ENCODE peak calls at places on chromosomes 4 and X, in four cellular contexts. One of them, this sample, is unnamed.

GRCh38 chr4:107736924-107737448 is 17.0 kb upstream of the PAPSS1 start:
- DNase-seq in GM12878: no peak
- DNase-seq in CD4-positive, alpha-beta memory T cell: peak
- DNase-seq in adrenal gland: no peak
- DNase-seq in this sample: peak

GRCh38 chr4:120816385-120816784 is 106.1 kb downstream of the PRDM5 start:
- DNase-seq in CD4-positive, alpha-beta memory T cell: no peak
- DNase-seq in GM12878: no peak
- DNase-seq in adrenal gland: no peak
- DNase-seq in this sample: no peak

GRCh38 chrX:14080031-14080430 is 50.3 kb upstream of the GEMIN8 start:
- DNase-seq in adrenal gland: no peak
- DNase-seq in CD4-positive, alpha-beta memory T cell: no peak
- DNase-seq in GM12878: no peak
- DNase-seq in this sample: no peak

GRCh38 chrX:107503996-107504395 is 54.5 kb downstream of the FRMPD3 start:
- DNase-seq in CD4-positive, alpha-beta memory T cell: no peak
- DNase-seq in GM12878: no peak
- DNase-seq in adrenal gland: no peak
- DNase-seq in this sample: no peak

GRCh38 chr4:62912531-62912930 is 1496.7 kb downstream of the TECRL start:
- DNase-seq in adrenal gland: no peak
- DNase-seq in CD4-positive, alpha-beta memory T cell: no peak
- DNase-seq in GM12878: no peak
- DNase-seq in this sample: no peak

GRCh38 chrX:69080912-69081465 is 84.3 kb downstream of the PJA1 start:
- DNase-seq in GM12878: no peak
- DNase-seq in adrenal gland: no peak
- DNase-seq in CD4-positive, alpha-beta memory T cell: no peak
- DNase-seq in this sample: no peak

GRCh38 chrX:138638996-138639395 is 72.5 kb downstream of the FGF13 start:
- DNase-seq in CD4-positive, alpha-beta memory T cell: no peak
- DNase-seq in adrenal gland: no peak
- DNase-seq in GM12878: no peak
- DNase-seq in this sample: no peak

GRCh38 chr4:166535865-166536264 is 662.8 kb downstream of the TLL1 start:
- DNase-seq in adrenal gland: no peak
- DNase-seq in GM12878: no peak
- DNase-seq in CD4-positive, alpha-beta memory T cell: no peak
- DNase-seq in this sample: no peak

GRCh38 chr4:122668241-122668640 is 47.4 kb upstream of the IL21 start:
- DNase-seq in CD4-positive, alpha-beta memory T cell: no peak
- DNase-seq in GM12878: no peak
- DNase-seq in adrenal gland: no peak
- DNase-seq in this sample: no peak

GRCh38 chr4:15006416-15007024 is 4.2 kb downstream of the CPEB2 start:
- DNase-seq in adrenal gland: no peak
- DNase-seq in CD4-positive, alpha-beta memory T cell: peak
- DNase-seq in GM12878: no peak
- DNase-seq in this sample: no peak

GRCh38 chrX:148691456-148691855 is 191.0 kb downstream of the AFF2 start:
- DNase-seq in GM12878: no peak
- DNase-seq in adrenal gland: no peak
- DNase-seq in CD4-positive, alpha-beta memory T cell: no peak
- DNase-seq in this sample: no peak

GRCh38 chrX:10555846-10556245 is 64.5 kb downstream of the MID1 start:
- DNase-seq in adrenal gland: no peak
- DNase-seq in GM12878: no peak
- DNase-seq in CD4-positive, alpha-beta memory T cell: no peak
- DNase-seq in this sample: peak

GRCh38 chr4:186105721-186106335 is 1.3 kb downstream of the FAM149A start:
- DNase-seq in adrenal gland: no peak
- DNase-seq in CD4-positive, alpha-beta memory T cell: peak
- DNase-seq in GM12878: no peak
- DNase-seq in this sample: no peak

GRCh38 chr4:8940792-8941491 is 69.3 kb upstream of the HMX1 start:
- DNase-seq in CD4-positive, alpha-beta memory T cell: no peak
- DNase-seq in GM12878: no peak
- DNase-seq in adrenal gland: no peak
- DNase-seq in this sample: no peak

GRCh38 chr4:156321203-156321602 is 367.5 kb upstream of the CTSO start:
- DNase-seq in adrenal gland: no peak
- DNase-seq in CD4-positive, alpha-beta memory T cell: no peak
- DNase-seq in GM12878: no peak
- DNase-seq in this sample: no peak

GRCh38 chrX:26783512-26784225 is 567.7 kb downstream of the MAGEB5 start:
- DNase-seq in GM12878: no peak
- DNase-seq in CD4-positive, alpha-beta memory T cell: no peak
- DNase-seq in adrenal gland: peak
- DNase-seq in this sample: peak

GRCh38 chr4:82043809-82044137 is 330.0 kb downstream of the HNRNPD start:
- DNase-seq in adrenal gland: no peak
- DNase-seq in CD4-positive, alpha-beta memory T cell: no peak
- DNase-seq in GM12878: no peak
- DNase-seq in this sample: no peak

GRCh38 chr4:107183155-107183774 is 147.2 kb upstream of the DKK2 start:
- DNase-seq in CD4-positive, alpha-beta memory T cell: peak
- DNase-seq in GM12878: peak
- DNase-seq in adrenal gland: peak
- DNase-seq in this sample: peak

GRCh38 chr4:5722328-5722727 is 11.3 kb downstream of the EVC start:
- DNase-seq in adrenal gland: no peak
- DNase-seq in GM12878: no peak
- DNase-seq in CD4-positive, alpha-beta memory T cell: no peak
- DNase-seq in this sample: no peak

GRCh38 chr4:6472008-6472386 is 417 bp downstream of the PPP2R2C start:
- DNase-seq in GM12878: no peak
- DNase-seq in CD4-positive, alpha-beta memory T cell: no peak
- DNase-seq in adrenal gland: peak
- DNase-seq in this sample: no peak

GRCh38 chr4:5956285-5957021 is 61.8 kb downstream of the C4orf50 start:
- DNase-seq in adrenal gland: peak
- DNase-seq in CD4-positive, alpha-beta memory T cell: no peak
- DNase-seq in GM12878: no peak
- DNase-seq in this sample: peak

GRCh38 chr4:6425911-6426310 is 46.5 kb downstream of the PPP2R2C start:
- DNase-seq in GM12878: no peak
- DNase-seq in CD4-positive, alpha-beta memory T cell: no peak
- DNase-seq in adrenal gland: no peak
- DNase-seq in this sample: no peak

GRCh38 chr4:143381171-143382118 is 44.8 kb downstream of the GAB1 start:
- DNase-seq in adrenal gland: peak
- DNase-seq in CD4-positive, alpha-beta memory T cell: no peak
- DNase-seq in GM12878: no peak
- DNase-seq in this sample: peak

GRCh38 chr4:28386776-28387175 is 1526.1 kb downstream of the STIM2 start:
- DNase-seq in adrenal gland: no peak
- DNase-seq in CD4-positive, alpha-beta memory T cell: no peak
- DNase-seq in GM12878: no peak
- DNase-seq in this sample: no peak

DNA sequence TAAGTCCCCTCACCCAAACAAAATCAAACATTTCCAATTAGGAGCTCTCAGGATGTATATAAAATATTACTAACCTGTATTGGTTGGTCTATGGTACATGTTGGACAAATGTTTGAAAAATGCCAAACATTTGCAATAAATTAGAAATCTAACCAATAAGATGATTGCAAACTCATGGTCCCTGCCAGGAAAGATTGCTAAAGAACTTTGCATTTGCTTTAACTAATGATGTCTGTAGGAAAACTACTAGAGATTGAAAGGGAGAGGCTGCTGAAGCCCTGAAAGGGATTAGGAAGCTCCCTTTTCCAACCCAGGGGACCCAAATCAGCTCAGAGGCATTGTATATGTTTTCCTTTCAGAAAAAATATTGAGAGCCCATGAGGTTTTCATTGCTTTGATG is 1.7 kb downstream of the SFRP2 start:
- DNase-seq in GM12878: no peak
- DNase-seq in CD4-positive, alpha-beta memory T cell: no peak
- DNase-seq in adrenal gland: no peak
- DNase-seq in this sample: no peak
- H3K4me3 ChIP-seq in GM12878: no peak
- H3K4me3 ChIP-seq in CD4-positive, alpha-beta memory T cell: no peak
- H3K4me3 ChIP-seq in adrenal gland: no peak
- H3K4me3 ChIP-seq in this sample: no peak

GRCh38 chr4:183118141-183118540 is 19.1 kb downstream of the WWC2 start:
- DNase-seq in CD4-positive, alpha-beta memory T cell: no peak
- DNase-seq in GM12878: no peak
- DNase-seq in adrenal gland: no peak
- DNase-seq in this sample: no peak
- H3K4me3 ChIP-seq in CD4-positive, alpha-beta memory T cell: no peak
- H3K4me3 ChIP-seq in GM12878: no peak
- H3K4me3 ChIP-seq in adrenal gland: no peak
- H3K4me3 ChIP-seq in this sample: no peak

GRCh38 chr4:26361287-26361686 is 40.5 kb downstream of the RBPJ start:
- DNase-seq in adrenal gland: no peak
- DNase-seq in GM12878: no peak
- DNase-seq in CD4-positive, alpha-beta memory T cell: no peak
- DNase-seq in this sample: no peak
- H3K4me3 ChIP-seq in adrenal gland: no peak
- H3K4me3 ChIP-seq in GM12878: no peak
- H3K4me3 ChIP-seq in CD4-positive, alpha-beta memory T cell: no peak
- H3K4me3 ChIP-seq in this sample: no peak

DNA sequence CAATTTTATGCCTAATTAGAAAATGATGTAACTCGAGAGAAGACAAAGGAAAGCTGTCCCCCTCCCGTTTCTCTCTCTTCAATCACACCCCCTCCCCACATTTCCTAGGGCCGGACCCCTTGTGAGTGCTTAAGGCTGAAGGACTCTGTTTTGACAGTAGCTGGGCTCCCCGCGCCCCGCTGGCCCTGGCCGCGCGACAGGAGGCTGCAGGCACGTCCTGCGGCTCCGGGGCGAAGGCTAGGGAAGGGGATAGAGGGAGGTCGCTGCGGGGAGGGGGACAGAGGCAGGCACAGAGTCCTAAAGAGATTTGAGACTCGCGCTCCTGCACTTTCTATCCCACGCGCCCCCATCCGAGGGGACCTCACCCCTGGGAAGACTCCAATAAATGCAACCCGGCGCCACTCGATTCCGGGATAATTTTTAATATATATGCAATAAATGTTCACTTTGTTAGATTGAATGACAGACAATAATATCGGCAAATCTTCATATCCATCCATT is 56.2 kb upstream of the TMEM33 start:
- DNase-seq in GM12878: no peak
- DNase-seq in adrenal gland: peak
- DNase-seq in CD4-positive, alpha-beta memory T cell: no peak
- DNase-seq in this sample: no peak
- H3K4me3 ChIP-seq in GM12878: no peak
- H3K4me3 ChIP-seq in adrenal gland: no peak
- H3K4me3 ChIP-seq in CD4-positive, alpha-beta memory T cell: no peak
- H3K4me3 ChIP-seq in this sample: no peak

DNA sequence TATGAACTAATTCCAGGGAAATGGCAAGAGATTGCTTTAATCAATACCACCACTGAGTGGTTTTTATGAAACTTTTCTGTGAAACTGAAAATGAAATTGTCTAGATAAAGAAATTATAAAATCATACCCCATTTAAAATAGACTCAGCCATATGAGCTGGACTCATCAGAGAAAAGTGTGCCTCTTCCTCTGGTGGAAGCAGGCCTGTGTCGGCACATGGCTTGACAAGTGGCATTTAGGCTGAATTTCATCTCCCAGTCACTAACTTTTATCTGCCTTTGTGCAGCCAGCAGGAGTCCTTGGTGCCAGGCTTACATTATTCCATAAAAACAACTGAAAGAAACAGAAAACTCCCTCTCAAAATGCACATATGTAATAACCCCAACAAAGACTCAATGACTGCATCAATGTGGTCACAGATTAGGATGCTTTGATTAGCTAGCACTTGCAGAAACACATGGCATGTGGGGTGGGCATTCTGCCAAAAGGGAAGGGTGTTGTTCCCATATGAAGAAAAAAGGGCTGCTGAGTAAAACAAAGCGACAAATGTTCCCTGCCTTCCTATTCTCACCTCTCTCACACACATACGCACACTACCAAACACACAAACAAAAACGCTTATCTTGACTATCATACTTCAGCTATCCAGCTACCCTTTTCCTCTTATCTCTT is 232.3 kb downstream of the PABPC4L start:
- DNase-seq in GM12878: no peak
- DNase-seq in adrenal gland: no peak
- DNase-seq in CD4-positive, alpha-beta memory T cell: no peak
- DNase-seq in this sample: peak
- H3K4me3 ChIP-seq in GM12878: no peak
- H3K4me3 ChIP-seq in adrenal gland: no peak
- H3K4me3 ChIP-seq in CD4-positive, alpha-beta memory T cell: no peak
- H3K4me3 ChIP-seq in this sample: no peak

GRCh38 chr4:41880840-41881831 is 54.1 kb upstream of the TMEM33 start:
- DNase-seq in GM12878: no peak
- DNase-seq in CD4-positive, alpha-beta memory T cell: no peak
- DNase-seq in adrenal gland: peak
- DNase-seq in this sample: no peak

GRCh38 chr4:41883988-41884737 is 51.1 kb upstream of the TMEM33 start:
- DNase-seq in adrenal gland: peak
- DNase-seq in GM12878: no peak
- DNase-seq in CD4-positive, alpha-beta memory T cell: no peak
- DNase-seq in this sample: no peak

GRCh38 chr4:41880022-41880837 is 55.0 kb upstream of the TMEM33 start:
- DNase-seq in GM12878: no peak
- DNase-seq in adrenal gland: peak
- DNase-seq in CD4-positive, alpha-beta memory T cell: no peak
- DNase-seq in this sample: no peak

GRCh38 chr4:41882622-41883347 is 52.4 kb upstream of the TMEM33 start:
- DNase-seq in GM12878: no peak
- DNase-seq in CD4-positive, alpha-beta memory T cell: peak
- DNase-seq in adrenal gland: peak
- DNase-seq in this sample: no peak

GRCh38 chr4:41881931-41882621 is 53.2 kb upstream of the TMEM33 start:
- DNase-seq in CD4-positive, alpha-beta memory T cell: no peak
- DNase-seq in adrenal gland: peak
- DNase-seq in GM12878: no peak
- DNase-seq in this sample: no peak
- H3K4me3 ChIP-seq in CD4-positive, alpha-beta memory T cell: no peak
- H3K4me3 ChIP-seq in adrenal gland: no peak
- H3K4me3 ChIP-seq in GM12878: no peak
- H3K4me3 ChIP-seq in this sample: no peak

This sample was measured in SJCRH30.